ENCODE peak calls at places on chromosomes 2 and 18, in nine cellular contexts. One of them, this sample, is unnamed.

GRCh38 chr2:231418820-231419640 is 23.5 kb downstream of the B3GNT7 start:
- DNase-seq in CD8-positive, alpha-beta T cell: no peak
- DNase-seq in body of pancreas: no peak
- DNase-seq in IMR-90: no peak
- DNase-seq in GM12865: no peak
- DNase-seq in K562: no peak
- DNase-seq in HFF-Myc: no peak
- DNase-seq in lower lobe of right lung: no peak
- DNase-seq in transverse colon: no peak
- DNase-seq in this sample: no peak

GRCh38 chr2:10813085-10813748 is 632 bp upstream of the PDIA6 start:
- DNase-seq in CD8-positive, alpha-beta T cell: no peak
- DNase-seq in body of pancreas: no peak
- DNase-seq in IMR-90: peak; percentile 36
- DNase-seq in GM12865: no peak
- DNase-seq in K562: no peak
- DNase-seq in HFF-Myc: no peak
- DNase-seq in lower lobe of right lung: no peak
- DNase-seq in transverse colon: no peak
- DNase-seq in this sample: no peak

GRCh38 chr2:69099541-69099940 is 86.6 kb downstream of the ANTXR1 start:
- DNase-seq in CD8-positive, alpha-beta T cell: no peak
- DNase-seq in body of pancreas: no peak
- DNase-seq in IMR-90: peak; percentile 79
- DNase-seq in GM12865: no peak
- DNase-seq in K562: no peak
- DNase-seq in HFF-Myc: no peak
- DNase-seq in lower lobe of right lung: no peak
- DNase-seq in transverse colon: no peak
- DNase-seq in this sample: no peak

GRCh38 chr2:172525601-172526000 is 30.3 kb upstream of the PDK1 start:
- DNase-seq in CD8-positive, alpha-beta T cell: no peak
- DNase-seq in body of pancreas: no peak
- DNase-seq in IMR-90: no peak
- DNase-seq in GM12865: no peak
- DNase-seq in K562: no peak
- DNase-seq in HFF-Myc: no peak
- DNase-seq in lower lobe of right lung: no peak
- DNase-seq in transverse colon: no peak
- DNase-seq in this sample: no peak

GRCh38 chr2:64914735-64915509 is 74.3 kb upstream of the SLC1A4 start:
- DNase-seq in CD8-positive, alpha-beta T cell: no peak
- DNase-seq in body of pancreas: no peak
- DNase-seq in IMR-90: peak; percentile 68
- DNase-seq in GM12865: peak; percentile 96
- DNase-seq in K562: peak; percentile 50
- DNase-seq in HFF-Myc: peak; percentile 36
- DNase-seq in lower lobe of right lung: no peak
- DNase-seq in transverse colon: no peak
- DNase-seq in this sample: peak; percentile 86

GRCh38 chr2:111057721-111058120 is 63.0 kb upstream of the BCL2L11 start:
- DNase-seq in CD8-positive, alpha-beta T cell: no peak
- DNase-seq in body of pancreas: no peak
- DNase-seq in IMR-90: no peak
- DNase-seq in GM12865: peak; percentile 34
- DNase-seq in K562: no peak
- DNase-seq in HFF-Myc: no peak
- DNase-seq in lower lobe of right lung: no peak
- DNase-seq in transverse colon: no peak
- DNase-seq in this sample: no peak

GRCh38 chr18:63867368-63867767 is 20.1 kb upstream of the SERPINB2 start:
- DNase-seq in CD8-positive, alpha-beta T cell: no peak
- DNase-seq in body of pancreas: no peak
- DNase-seq in IMR-90: no peak
- DNase-seq in GM12865: no peak
- DNase-seq in K562: no peak
- DNase-seq in HFF-Myc: no peak
- DNase-seq in lower lobe of right lung: no peak
- DNase-seq in transverse colon: no peak
- DNase-seq in this sample: no peak

GRCh38 chr2:121128741-121129659 is 156.0 kb downstream of the TFCP2L1 start:
- DNase-seq in CD8-positive, alpha-beta T cell: no peak
- DNase-seq in body of pancreas: peak; percentile 60
- DNase-seq in IMR-90: no peak
- DNase-seq in GM12865: peak; percentile 31
- DNase-seq in K562: peak; percentile 68
- DNase-seq in HFF-Myc: peak; percentile 3
- DNase-seq in lower lobe of right lung: peak; percentile 72
- DNase-seq in transverse colon: peak; percentile 89
- DNase-seq in this sample: peak; percentile 64

GRCh38 chr18:78418379-78418778 is 561.2 kb upstream of the SALL3 start:
- DNase-seq in CD8-positive, alpha-beta T cell: no peak
- DNase-seq in body of pancreas: no peak
- DNase-seq in IMR-90: no peak
- DNase-seq in GM12865: no peak
- DNase-seq in K562: no peak
- DNase-seq in HFF-Myc: no peak
- DNase-seq in lower lobe of right lung: no peak
- DNase-seq in transverse colon: no peak
- DNase-seq in this sample: no peak

GRCh38 chr2:72561621-72562318 is 264.1 kb downstream of the EXOC6B start:
- DNase-seq in CD8-positive, alpha-beta T cell: no peak
- DNase-seq in body of pancreas: no peak
- DNase-seq in IMR-90: peak; percentile 68
- DNase-seq in GM12865: no peak
- DNase-seq in K562: no peak
- DNase-seq in HFF-Myc: no peak
- DNase-seq in lower lobe of right lung: no peak
- DNase-seq in transverse colon: no peak
- DNase-seq in this sample: no peak

GRCh38 chr2:15619076-15619475 is 27.4 kb downstream of the DDX1 start:
- DNase-seq in CD8-positive, alpha-beta T cell: no peak
- DNase-seq in body of pancreas: no peak
- DNase-seq in IMR-90: no peak
- DNase-seq in GM12865: no peak
- DNase-seq in K562: no peak
- DNase-seq in HFF-Myc: no peak
- DNase-seq in lower lobe of right lung: no peak
- DNase-seq in transverse colon: no peak
- DNase-seq in this sample: no peak

GRCh38 chr2:157672129-157672528 is 43.5 kb upstream of the ACVR1C start:
- DNase-seq in CD8-positive, alpha-beta T cell: no peak
- DNase-seq in body of pancreas: no peak
- DNase-seq in IMR-90: no peak
- DNase-seq in GM12865: no peak
- DNase-seq in K562: peak; percentile 26
- DNase-seq in HFF-Myc: no peak
- DNase-seq in lower lobe of right lung: no peak
- DNase-seq in transverse colon: no peak
- DNase-seq in this sample: no peak

GRCh38 chr2:199230091-199230490 is 227.6 kb downstream of the SATB2 start:
- DNase-seq in CD8-positive, alpha-beta T cell: no peak
- DNase-seq in body of pancreas: no peak
- DNase-seq in IMR-90: peak; percentile 7
- DNase-seq in GM12865: no peak
- DNase-seq in K562: no peak
- DNase-seq in HFF-Myc: no peak
- DNase-seq in lower lobe of right lung: no peak
- DNase-seq in transverse colon: no peak
- DNase-seq in this sample: peak; percentile 76

GRCh38 chr2:202035089-202035940 is 1.7 kb downstream of the FZD7 start:
- DNase-seq in CD8-positive, alpha-beta T cell: peak; percentile 29
- DNase-seq in body of pancreas: peak; percentile 23
- DNase-seq in IMR-90: peak; percentile 87
- DNase-seq in GM12865: peak; percentile 37
- DNase-seq in K562: no peak
- DNase-seq in HFF-Myc: no peak
- DNase-seq in lower lobe of right lung: peak; percentile 70
- DNase-seq in transverse colon: peak; percentile 60
- DNase-seq in this sample: no peak

DNA sequence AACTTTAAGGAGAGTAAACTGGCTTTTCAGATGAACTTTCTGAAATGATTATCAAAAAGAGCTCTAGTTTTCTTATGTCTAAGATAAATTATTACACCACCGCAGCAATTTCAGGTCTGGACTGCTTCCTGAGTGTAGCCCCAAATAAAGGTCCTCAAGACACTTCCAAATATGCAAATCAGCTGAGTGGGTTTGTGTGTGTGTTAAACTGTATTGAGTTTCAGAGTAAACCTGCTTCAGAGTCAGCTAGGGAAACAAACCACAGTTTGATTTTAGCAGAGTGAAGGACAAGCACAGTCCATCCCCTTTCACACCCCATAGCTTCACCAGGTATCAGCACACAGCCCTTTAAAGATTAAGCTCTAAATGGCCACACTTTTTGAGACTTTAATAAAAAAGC is 168.7 kb downstream of the NRXN1 start:
- DNase-seq in CD8-positive, alpha-beta T cell: no peak
- DNase-seq in body of pancreas: no peak
- DNase-seq in IMR-90: no peak
- DNase-seq in GM12865: no peak
- DNase-seq in K562: no peak
- DNase-seq in HFF-Myc: no peak
- DNase-seq in lower lobe of right lung: no peak
- DNase-seq in transverse colon: no peak
- DNase-seq in this sample: no peak
- H3K4me3 ChIP-seq in CD8-positive, alpha-beta T cell: no peak overlapping the region
- H3K4me3 ChIP-seq in body of pancreas: no peak overlapping the region
- H3K4me3 ChIP-seq in IMR-90: no peak overlapping the region
- H3K4me3 ChIP-seq in GM12865: no peak overlapping the region
- H3K4me3 ChIP-seq in K562: no peak overlapping the region
- H3K4me3 ChIP-seq in HFF-Myc: no peak overlapping the region
- H3K4me3 ChIP-seq in lower lobe of right lung: no peak overlapping the region
- H3K4me3 ChIP-seq in transverse colon: no peak overlapping the region
- H3K4me3 ChIP-seq in this sample: no peak overlapping the region

DNA sequence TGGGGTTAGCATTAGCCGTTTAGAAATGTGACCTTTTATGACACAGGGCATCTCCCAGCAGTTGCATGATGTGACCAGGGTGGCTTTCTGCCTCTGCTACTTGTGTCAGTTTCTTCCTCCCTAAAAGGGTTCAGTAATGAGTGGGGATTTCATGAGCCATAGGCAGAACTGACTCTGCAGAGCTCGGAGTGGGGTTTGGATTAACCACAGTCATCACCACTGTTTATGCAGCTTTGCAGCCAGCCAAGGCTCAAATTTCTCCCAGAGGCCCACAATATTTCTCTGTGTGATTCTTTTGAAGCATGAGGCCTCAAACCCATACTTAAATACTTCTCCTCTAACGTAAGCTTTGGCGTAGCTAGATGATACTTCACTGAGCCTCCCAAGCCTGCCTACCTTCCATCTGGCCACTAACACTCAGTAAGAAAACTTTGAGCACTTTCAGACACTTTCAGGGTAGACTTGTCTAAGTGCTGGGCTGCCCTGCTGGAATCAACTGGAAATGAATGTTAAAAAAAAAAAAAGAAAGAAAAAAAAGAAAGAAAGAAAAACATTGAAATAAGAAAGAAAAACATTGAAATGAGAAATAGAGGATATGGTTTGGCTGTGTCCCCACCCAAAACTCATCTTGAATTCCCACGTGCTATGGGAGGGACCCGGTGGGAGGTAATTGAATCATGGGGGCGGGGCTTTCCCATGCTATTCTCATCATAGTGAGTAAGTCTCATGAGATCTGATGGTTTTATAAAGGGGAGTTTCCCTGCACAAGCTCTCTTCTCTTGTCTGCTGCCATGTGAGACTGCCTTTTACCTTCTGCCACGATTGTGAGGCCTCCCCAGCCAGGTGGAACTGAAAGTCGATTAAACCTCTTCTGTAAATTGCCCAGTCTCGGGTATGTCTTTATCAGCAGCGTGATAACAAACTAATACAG is 11.5 kb upstream of the LAPTM4A start:
- DNase-seq in CD8-positive, alpha-beta T cell: no peak
- DNase-seq in body of pancreas: no peak
- DNase-seq in IMR-90: peak; percentile 99
- DNase-seq in GM12865: peak; percentile 10
- DNase-seq in K562: no peak
- DNase-seq in HFF-Myc: no peak
- DNase-seq in lower lobe of right lung: no peak
- DNase-seq in transverse colon: no peak
- DNase-seq in this sample: no peak
- TF ChIP-seq CTCF in CD8-positive, alpha-beta T cell: no peak
- TF ChIP-seq CTCF in body of pancreas: no peak
- TF ChIP-seq CTCF in IMR-90: peak; percentile 19
- TF ChIP-seq CTCF in GM12865: no peak
- TF ChIP-seq CTCF in K562: no peak
- TF ChIP-seq CTCF in HFF-Myc: no peak
- TF ChIP-seq CTCF in lower lobe of right lung: no peak
- TF ChIP-seq CTCF in transverse colon: peak; percentile 16
- TF ChIP-seq CTCF in this sample: no peak

GRCh38 chr18:57915241-57915640 is 112.1 kb upstream of the ATP8B1 start:
- DNase-seq in CD8-positive, alpha-beta T cell: no peak
- DNase-seq in body of pancreas: no peak
- DNase-seq in IMR-90: peak; percentile 92
- DNase-seq in GM12865: no peak
- DNase-seq in K562: no peak
- DNase-seq in HFF-Myc: no peak
- DNase-seq in lower lobe of right lung: no peak
- DNase-seq in transverse colon: no peak
- DNase-seq in this sample: no peak
- H3K4me3 ChIP-seq in CD8-positive, alpha-beta T cell: no peak overlapping the region
- H3K4me3 ChIP-seq in body of pancreas: no peak overlapping the region
- H3K4me3 ChIP-seq in IMR-90: no peak overlapping the region
- H3K4me3 ChIP-seq in GM12865: no peak overlapping the region
- H3K4me3 ChIP-seq in K562: no peak overlapping the region
- H3K4me3 ChIP-seq in HFF-Myc: no peak overlapping the region
- H3K4me3 ChIP-seq in lower lobe of right lung: no peak overlapping the region
- H3K4me3 ChIP-seq in transverse colon: no peak overlapping the region
- H3K4me3 ChIP-seq in this sample: no peak overlapping the region

GRCh38 chr2:57544626-57545025 is 502.0 kb upstream of the VRK2 start:
- DNase-seq in CD8-positive, alpha-beta T cell: no peak
- DNase-seq in body of pancreas: no peak
- DNase-seq in IMR-90: no peak
- DNase-seq in GM12865: no peak
- DNase-seq in K562: no peak
- DNase-seq in HFF-Myc: no peak
- DNase-seq in lower lobe of right lung: no peak
- DNase-seq in transverse colon: no peak
- DNase-seq in this sample: no peak

GRCh38 chr2:57550912-57551311 is 495.7 kb upstream of the VRK2 start:
- DNase-seq in CD8-positive, alpha-beta T cell: no peak
- DNase-seq in body of pancreas: no peak
- DNase-seq in IMR-90: no peak
- DNase-seq in GM12865: no peak
- DNase-seq in K562: no peak
- DNase-seq in HFF-Myc: no peak
- DNase-seq in lower lobe of right lung: no peak
- DNase-seq in transverse colon: no peak
- DNase-seq in this sample: no peak

GRCh38 chr2:57546478-57546877 is 500.1 kb upstream of the VRK2 start:
- DNase-seq in CD8-positive, alpha-beta T cell: no peak
- DNase-seq in body of pancreas: no peak
- DNase-seq in IMR-90: no peak
- DNase-seq in GM12865: no peak
- DNase-seq in K562: no peak
- DNase-seq in HFF-Myc: no peak
- DNase-seq in lower lobe of right lung: no peak
- DNase-seq in transverse colon: no peak
- DNase-seq in this sample: no peak

GRCh38 chr2:57552885-57553284 is 493.7 kb upstream of the VRK2 start:
- DNase-seq in CD8-positive, alpha-beta T cell: no peak
- DNase-seq in body of pancreas: no peak
- DNase-seq in IMR-90: no peak
- DNase-seq in GM12865: no peak
- DNase-seq in K562: no peak
- DNase-seq in HFF-Myc: no peak
- DNase-seq in lower lobe of right lung: no peak
- DNase-seq in transverse colon: no peak
- DNase-seq in this sample: peak; percentile 4

GRCh38 chr2:57549642-57550102 is 496.9 kb upstream of the VRK2 start:
- DNase-seq in CD8-positive, alpha-beta T cell: no peak
- DNase-seq in body of pancreas: no peak
- DNase-seq in IMR-90: no peak
- DNase-seq in GM12865: peak; percentile 32
- DNase-seq in K562: no peak
- DNase-seq in HFF-Myc: no peak
- DNase-seq in lower lobe of right lung: no peak
- DNase-seq in transverse colon: no peak
- DNase-seq in this sample: peak; percentile 61
- TF ChIP-seq CTCF in CD8-positive, alpha-beta T cell: no peak
- TF ChIP-seq CTCF in body of pancreas: no peak
- TF ChIP-seq CTCF in IMR-90: peak; percentile 9
- TF ChIP-seq CTCF in GM12865: peak; percentile 33
- TF ChIP-seq CTCF in K562: no peak
- TF ChIP-seq CTCF in HFF-Myc: no peak
- TF ChIP-seq CTCF in lower lobe of right lung: peak; percentile 17
- TF ChIP-seq CTCF in transverse colon: no peak
- TF ChIP-seq CTCF in this sample: peak; percentile 62

This sample was measured in NB4.